ENCODE peak calls at places on chromosomes 3 and 15, in ten cellular contexts. X, H, M, Y, I, K, P, G, V and W are unnamed samples.

GRCh38 chr15:41904487-41905359 is 10.9 kb upstream of the SPTBN5 start:
- DNase-seq in X (peak), H (peak), G (peak), I (peak), K (peak), V (peak), M (peak), P (peak), Y (peak), W (peak)

GRCh38 chr15:26767169-26767670 is 5.6 kb downstream of the GABRB3 start:
- DNase-seq in G (no peak), Y (no peak), I (no peak), M (no peak), P (no peak), K (no peak), V (peak), H (no peak), X (no peak), W (no peak)

GRCh38 chr3:9791790-9792404 is 376 bp downstream of the TADA3 start:
- DNase-seq in P (no peak), K (no peak), Y (no peak), M (no peak), G (no peak), I (no peak), H (no peak), V (no peak), X (no peak), W (no peak)

GRCh38 chr3:112675349-112675748 is 34.4 kb upstream of the CCDC80 start:
- DNase-seq in K (no peak), G (no peak), V (no peak), P (no peak), Y (no peak), H (no peak), X (no peak), M (no peak), I (no peak), W (no peak)

GRCh38 chr3:172332256-172333041 is 115.8 kb downstream of the GHSR start:
- DNase-seq in M (peak), X (peak), G (peak), V (peak), Y (peak), H (peak), K (peak), P (no peak), I (peak), W (peak)

GRCh38 chr15:92453611-92454010 is 59.9 kb downstream of the ST8SIA2 start:
- DNase-seq in V (no peak), I (no peak), K (no peak), X (no peak), G (no peak), H (no peak), Y (no peak), M (no peak), P (no peak), W (no peak)

GRCh38 chr3:15268033-15268631 is 62.1 kb downstream of the CAPN7 start:
- DNase-seq in I (peak), G (peak), H (peak), M (peak), X (peak), V (peak), Y (peak), P (peak), K (peak), W (peak)

GRCh38 chr3:53794597-53794996 is 51.6 kb downstream of the CHDH start:
- DNase-seq in M (no peak), Y (no peak), I (no peak), V (no peak), K (no peak), H (peak), X (no peak), G (no peak), P (no peak), W (no peak)

GRCh38 chr3:69871868-69872267 is 127.7 kb upstream of the SAMMSON start:
- DNase-seq in H (no peak), G (no peak), P (no peak), Y (no peak), K (no peak), V (no peak), M (no peak), I (no peak), X (no peak), W (no peak)

GRCh38 chr3:45965281-45966052 is 22.2 kb downstream of the CXCR6 start:
- DNase-seq in K (no peak), M (no peak), V (no peak), Y (no peak), P (no peak), H (no peak), G (no peak), I (no peak), X (no peak), W (no peak)

GRCh38 chr15:39315200-39315599 is 265.7 kb upstream of the THBS1 start:
- DNase-seq in G (no peak), H (peak), V (no peak), I (no peak), P (no peak), X (no peak), K (no peak), M (no peak), Y (no peak), W (no peak)

GRCh38 chr3:62688050-62688449 is 187.2 kb downstream of the CADPS start:
- DNase-seq in H (peak), G (no peak), P (no peak), Y (no peak), M (no peak), V (no peak), X (no peak), K (no peak), I (no peak), W (no peak)

GRCh38 chr3:168330983-168331382 is 235.3 kb upstream of the GOLIM4 start:
- DNase-seq in Y (no peak), V (no peak), G (no peak), K (no peak), H (no peak), P (no peak), X (no peak), M (no peak), I (no peak), W (no peak)

GRCh38 chr15:38474155-38474757 is 20.3 kb downstream of the FAM98B start:
- DNase-seq in M (peak), V (peak), X (no peak), Y (no peak), P (peak), K (peak), I (peak), G (no peak), H (peak), W (no peak)

GRCh38 chr3:106703524-106703923 is 673.7 kb upstream of the CCDC54 start:
- DNase-seq in Y (no peak), K (no peak), X (no peak), M (no peak), I (no peak), H (no peak), P (no peak), G (no peak), V (no peak), W (no peak)

GRCh38 chr3:188914556-188914955 is 257.2 kb upstream of the TPRG1 start:
- DNase-seq in X (no peak), K (no peak), V (no peak), Y (no peak), M (no peak), P (no peak), I (peak), H (peak), G (no peak), W (no peak)

GRCh38 chr3:45311953-45312795 is 76.2 kb upstream of the LARS2 start:
- DNase-seq in H (no peak), X (no peak), K (no peak), G (no peak), I (no peak), M (no peak), V (no peak), P (no peak), Y (no peak), W (no peak)

GRCh38 chr15:95953032-95953431 is 377.5 kb upstream of the NR2F2 start:
- DNase-seq in P (no peak), X (no peak), H (peak), I (no peak), G (no peak), Y (no peak), M (no peak), K (no peak), V (no peak), W (no peak)

GRCh38 chr3:142724682-142725351 is 983 bp downstream of the TRPC1 start:
- DNase-seq in K (peak), M (peak), H (peak), V (peak), Y (peak), X (peak), P (no peak), G (no peak), I (no peak), W (peak)

GRCh38 chr15:62125763-62126162 is 39.3 kb downstream of the C2CD4B start:
- DNase-seq in V (peak), H (peak), Y (no peak), X (peak), M (peak), P (no peak), I (no peak), G (no peak), K (peak), W (no peak)

GRCh38 chr3:106540743-106541142 is 671.9 kb upstream of the CBLB start:
- DNase-seq in I (no peak), V (no peak), H (no peak), K (no peak), X (no peak), Y (no peak), M (peak), G (no peak), P (no peak), W (no peak)

GRCh38 chr3:126056681-126057546 is 27.0 kb downstream of the SLC41A3 start:
- DNase-seq in K (no peak), M (peak), G (no peak), X (peak), Y (peak), H (peak), P (no peak), V (peak), I (no peak), W (no peak)

GRCh38 chr3:67000006-67000405 is 1.9 kb downstream of the KBTBD8 start:
- DNase-seq in K (no peak), H (peak), Y (no peak), I (no peak), G (no peak), V (no peak), P (peak), X (no peak), M (no peak), W (no peak)

GRCh38 chr3:29922990-29923746 is 642.3 kb downstream of the RBMS3 start:
- DNase-seq in H (peak), X (peak), Y (peak), K (no peak), M (no peak), I (no peak), P (no peak), V (peak), G (no peak), W (no peak)

GRCh38 chr3:127073931-127074820 is 91.3 kb downstream of the PLXNA1 start:
- DNase-seq in V (no peak), M (no peak), X (no peak), H (no peak), I (no peak), P (no peak), Y (no peak), K (peak), G (no peak), W (no peak)

GRCh38 chr3:2198880-2199279 is 100.2 kb downstream of the CNTN4 start:
- DNase-seq in X (no peak), H (no peak), I (no peak), P (no peak), G (no peak), M (no peak), K (no peak), V (no peak), Y (no peak), W (no peak)

GRCh38 chr3:182789371-182789770 is 3.9 kb upstream of the ATP11B start:
- DNase-seq in M (no peak), G (no peak), H (no peak), K (no peak), V (no peak), X (no peak), I (no peak), P (no peak), Y (no peak), W (no peak)

GRCh38 chr3:183217548-183218321 is 35.3 kb upstream of the B3GNT5 start:
- DNase-seq in X (no peak), M (no peak), G (no peak), I (no peak), V (no peak), K (no peak), P (no peak), Y (no peak), H (no peak), W (no peak)